ENCODE peak calls at places on chromosomes 16 and 17, in four cellular contexts. T is K562, X is GM12878, Q is HL-60. F is an unnamed sample.

GRCh38 chr17:78001182-78001581 is 42.7 kb downstream of the TNRC6C start:
- DNase-seq in T (no peak), X (no peak), Q (no peak), F (no peak)

GRCh38 chr17:43025290-43025657 is 243 bp downstream of the RND2 start:
- DNase-seq in T (no peak), X (no peak), Q (no peak), F (no peak)

GRCh38 chr17:80844418-80844990 is 147.1 kb upstream of the CHMP6 start:
- DNase-seq in T (no peak), X (no peak), Q (no peak), F (no peak)

GRCh38 chr16:11276143-11276879 is at the start of gene PRM2:
- DNase-seq in T (no peak), X (no peak), Q (no peak), F (no peak)

GRCh38 chr17:61579961-61580360 is 11.1 kb downstream of the NACA2 start:
- DNase-seq in T (no peak), X (no peak), Q (no peak), F (no peak)

GRCh38 chr17:4110152-4110551 is 32.7 kb downstream of the ZZEF1 start:
- DNase-seq in T (no peak), X (no peak), Q (no peak), F (no peak)

GRCh38 chr17:43074869-43075268 is 49.8 kb downstream of the RND2 start:
- DNase-seq in T (no peak), X (no peak), Q (no peak), F (no peak)

GRCh38 chr16:22232277-22233049 is 26.4 kb downstream of the EEF2K start:
- DNase-seq in T (no peak), X (no peak), Q (no peak), F (no peak)

GRCh38 chr16:68993421-68993820 is 112.0 kb upstream of the HAS3 start:
- DNase-seq in T (no peak), X (no peak), Q (no peak), F (no peak)

GRCh38 chr17:11430766-11431165 is 167.5 kb upstream of the DNAH9 start:
- DNase-seq in T (no peak), X (no peak), Q (no peak), F (no peak)

GRCh38 chr16:58732545-58733247 is 1.4 kb downstream of the GOT2 start:
- DNase-seq in T (no peak), X (no peak), Q (no peak), F (no peak)

GRCh38 chr16:80583466-80583865 is 42.7 kb downstream of the DYNLRB2 start:
- DNase-seq in T (no peak), X (no peak), Q (no peak), F (no peak)

GRCh38 chr17:30005709-30006320 is 64.4 kb downstream of the EFCAB5 start:
- DNase-seq in T (no peak), X (no peak), Q (no peak), F (no peak)

GRCh38 chr17:3838206-3838605 is 7.8 kb downstream of the NCBP3 start:
- DNase-seq in T (no peak), X (no peak), Q (no peak), F (no peak)

GRCh38 chr17:6636616-6637457 is 3.7 kb downstream of the KIAA0753 start:
- DNase-seq in T (no peak), X (no peak), Q (no peak), F (no peak)

GRCh38 chr16:83305092-83305491 is 502.7 kb upstream of the HSBP1 start:
- DNase-seq in T (no peak), X (no peak), Q (no peak), F (no peak)

GRCh38 chr17:41919840-41920579 is 1.3 kb upstream of the ACLY start:
- DNase-seq in T (no peak), X (no peak), Q (peak), F (no peak)

GRCh38 chr17:58006563-58006923 is 503 bp downstream of the SRSF1 start:
- DNase-seq in T (peak), X (no peak), Q (no peak), F (no peak)

GRCh38 chr16:13994239-13995106 is 74.5 kb downstream of the ERCC4 start:
- DNase-seq in T (no peak), X (no peak), Q (no peak), F (no peak)

GRCh38 chr17:4921320-4921719 is 10.8 kb upstream of the GP1BA start:
- DNase-seq in T (no peak), X (no peak), Q (no peak), F (no peak)

GRCh38 chr16:48223490-48223889 is 20.6 kb upstream of the LONP2 start:
- DNase-seq in T (peak), X (no peak), Q (no peak), F (no peak)

GRCh38 chr16:74568961-74569631 is 37.8 kb downstream of the GLG1 start:
- DNase-seq in T (no peak), X (no peak), Q (no peak), F (no peak)

GRCh38 chr16:12601290-12601900 is 202.3 kb downstream of the CPPED1 start:
- DNase-seq in T (no peak), X (no peak), Q (no peak), F (no peak)

GRCh38 chr16:69466547-69466946 is 42.1 kb downstream of the CYB5B start:
- DNase-seq in T (no peak), X (no peak), Q (no peak), F (no peak)

GRCh38 chr16:2532494-2533141 is 1.4 kb upstream of the CEMP1 start:
- DNase-seq in T (peak), X (peak), Q (no peak), F (no peak)

GRCh38 chr17:81544281-81544974 is 7.7 kb downstream of the FAAP100 start:
- DNase-seq in T (no peak), X (no peak), Q (no peak), F (no peak)

GRCh38 chr16:2025251-2025650 is 1.5 kb upstream of the NHERF2 start:
- DNase-seq in T (no peak), X (no peak), Q (no peak), F (no peak)

GRCh38 chr16:86772671-86773338 is 194.5 kb downstream of the FOXL1 start:
- DNase-seq in T (no peak), X (no peak), Q (no peak), F (no peak)

GRCh38 chr17:39376434-39376833 is 25.0 kb downstream of the FBXL20 start:
- DNase-seq in T (no peak), X (peak), Q (no peak), F (no peak)

GRCh38 chr17:39385040-39385439 is 16.4 kb downstream of the FBXL20 start:
- DNase-seq in T (no peak), X (no peak), Q (no peak), F (no peak)

DNA sequence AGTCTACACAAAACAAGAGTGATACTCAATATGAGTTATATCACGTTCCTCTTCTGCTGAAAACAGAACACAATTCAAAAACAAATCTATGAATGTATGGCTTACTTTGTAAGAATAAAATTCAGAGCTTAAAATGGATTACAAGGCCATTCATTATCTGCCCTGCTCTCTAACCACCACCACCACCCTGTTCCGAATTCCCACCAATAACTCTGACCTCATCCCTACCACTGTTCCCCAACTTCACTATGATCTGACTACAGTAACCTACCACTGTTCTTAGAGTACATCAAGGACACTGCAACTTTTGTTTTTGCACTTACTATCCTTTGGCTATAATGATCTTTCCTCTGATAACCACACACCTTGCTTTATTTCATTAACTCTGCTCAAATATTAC is 21.3 kb downstream of the FBXL20 start:
- DNase-seq in T (no peak), X (no peak), Q (no peak), F (no peak)
- TF ChIP-seq SPI1 in T (no peak), X (no peak), Q (no peak), F (no peak)

GRCh38 chr16:57045694-57046381 is 46.5 kb upstream of the CPNE2 start:
- DNase-seq in T (peak), X (peak), Q (no peak), F (no peak)
- TF ChIP-seq SPI1 in T (no peak), X (no peak), Q (no peak), F (no peak)

GRCh38 chr17:67055811-67056745 is 11.7 kb downstream of the CACNG1 start:
- DNase-seq in T (no peak), X (no peak), Q (no peak), F (no peak)
- TF ChIP-seq SPI1 in T (no peak), X (no peak), Q (peak), F (no peak)

GRCh38 chr16:88354229-88355092 is 28.3 kb upstream of the ZNF469 start:
- DNase-seq in T (no peak), X (no peak), Q (no peak), F (no peak)
- TF ChIP-seq SPI1 in T (no peak), X (no peak), Q (no peak), F (no peak)